ENCODE peak calls at places on chromosomes 11 and 22, in four cellular contexts. Y, N, R and T are unnamed samples.

GRCh38 chr11:61826930-61827572 is 1.0 kb upstream of the FADS2 start:
- DNase-seq in Y (no peak), N (no peak), R (peak), T (no peak)

GRCh38 chr11:78916759-78917158 is 342.1 kb upstream of the NARS2 start:
- DNase-seq in Y (no peak), N (no peak), R (no peak), T (no peak)

GRCh38 chr22:45709004-45709739 is 37.5 kb downstream of the ATXN10 start:
- DNase-seq in Y (no peak), N (peak), R (no peak), T (no peak)

GRCh38 chr11:27777013-27777412 is 76.8 kb upstream of the BDNF start:
- DNase-seq in Y (no peak), N (peak), R (no peak), T (no peak)

GRCh38 chr22:27240298-27240885 is 561.2 kb downstream of the MN1 start:
- DNase-seq in Y (no peak), N (no peak), R (no peak), T (no peak)

GRCh38 chr11:112810951-112811350 is 150.3 kb upstream of the NCAM1 start:
- DNase-seq in Y (no peak), N (no peak), R (no peak), T (no peak)

GRCh38 chr11:5815534-5815933 is 6.8 kb downstream of the OR52N2 start:
- DNase-seq in Y (no peak), N (no peak), R (no peak), T (no peak)

GRCh38 chr11:1766719-1767398 is 3.1 kb upstream of the CTSD start:
- DNase-seq in Y (no peak), N (no peak), R (no peak), T (no peak)

GRCh38 chr11:65496304-65497140 is 2.3 kb upstream of the MALAT1 start:
- DNase-seq in Y (no peak), N (peak), R (peak), T (no peak)

GRCh38 chr11:77089004-77089545 is 13.6 kb upstream of the OMP start:
- DNase-seq in Y (no peak), N (no peak), R (no peak), T (no peak)

GRCh38 chr11:134181707-134182106 is 42.1 kb downstream of the NCAPD3 start:
- DNase-seq in Y (no peak), N (peak), R (no peak), T (no peak)

GRCh38 chr11:2325719-2326118 is 23.9 kb downstream of the TSPAN32 start:
- DNase-seq in Y (no peak), N (peak), R (no peak), T (no peak)

GRCh38 chr11:16924826-16925494 is 89.3 kb downstream of the PLEKHA7 start:
- DNase-seq in Y (no peak), N (peak), R (no peak), T (peak)